ENCODE peak calls at places on chromosomes 1 and 21, in ten cellular contexts. One of them, this sample, is unnamed.
A peak's percentile ranks its signal among the peaks of the same experiment; 100 is the strongest.

GRCh38 chr1:86325264-86325663 is 70.9 kb downstream of the ODF2L start:
- DNase-seq in neural progenitor cell: no peak
- DNase-seq in stomach: no peak
- DNase-seq in WTC11: no peak
- DNase-seq in heart left ventricle: no peak
- DNase-seq in glutamatergic neuron: no peak
- DNase-seq in B cell: no peak
- DNase-seq in brain microvascular endothelial cell: no peak
- DNase-seq in A549: no peak
- DNase-seq in AG04450: no peak
- DNase-seq in this sample: no peak

GRCh38 chr1:199174336-199174735 is 535.5 kb downstream of the PTPRC start:
- DNase-seq in neural progenitor cell: no peak
- DNase-seq in stomach: no peak
- DNase-seq in WTC11: no peak
- DNase-seq in heart left ventricle: no peak
- DNase-seq in glutamatergic neuron: no peak
- DNase-seq in B cell: no peak
- DNase-seq in brain microvascular endothelial cell: no peak
- DNase-seq in A549: no peak
- DNase-seq in AG04450: no peak
- DNase-seq in this sample: no peak

GRCh38 chr1:150696151-150696550 is 803 bp downstream of the GOLPH3L start:
- DNase-seq in neural progenitor cell: no peak
- DNase-seq in stomach: no peak
- DNase-seq in WTC11: no peak
- DNase-seq in heart left ventricle: no peak
- DNase-seq in glutamatergic neuron: no peak
- DNase-seq in B cell: no peak
- DNase-seq in brain microvascular endothelial cell: no peak
- DNase-seq in A549: peak; percentile 5
- DNase-seq in AG04450: no peak
- DNase-seq in this sample: no peak

GRCh38 chr1:97377432-97378034 is 543.3 kb downstream of the DPYD start:
- DNase-seq in neural progenitor cell: no peak
- DNase-seq in stomach: no peak
- DNase-seq in WTC11: no peak
- DNase-seq in heart left ventricle: no peak
- DNase-seq in glutamatergic neuron: no peak
- DNase-seq in B cell: no peak
- DNase-seq in brain microvascular endothelial cell: no peak
- DNase-seq in A549: no peak
- DNase-seq in AG04450: no peak
- DNase-seq in this sample: no peak

GRCh38 chr1:180254854-180255253 is 24.8 kb downstream of the LHX4 start:
- DNase-seq in neural progenitor cell: peak; percentile 63
- DNase-seq in stomach: no peak
- DNase-seq in WTC11: no peak
- DNase-seq in heart left ventricle: no peak
- DNase-seq in glutamatergic neuron: no peak
- DNase-seq in B cell: no peak
- DNase-seq in brain microvascular endothelial cell: no peak
- DNase-seq in A549: no peak
- DNase-seq in AG04450: no peak
- DNase-seq in this sample: no peak

GRCh38 chr1:195071461-195071860 is 1536.8 kb downstream of the KCNT2 start:
- DNase-seq in neural progenitor cell: no peak
- DNase-seq in stomach: no peak
- DNase-seq in WTC11: no peak
- DNase-seq in heart left ventricle: no peak
- DNase-seq in glutamatergic neuron: no peak
- DNase-seq in B cell: no peak
- DNase-seq in brain microvascular endothelial cell: no peak
- DNase-seq in A549: no peak
- DNase-seq in AG04450: no peak
- DNase-seq in this sample: no peak

GRCh38 chr1:14791611-14792010 is 193.1 kb downstream of the KAZN start:
- DNase-seq in neural progenitor cell: no peak
- DNase-seq in stomach: no peak
- DNase-seq in WTC11: no peak
- DNase-seq in heart left ventricle: no peak
- DNase-seq in glutamatergic neuron: no peak
- DNase-seq in B cell: no peak
- DNase-seq in brain microvascular endothelial cell: no peak
- DNase-seq in A549: no peak
- DNase-seq in AG04450: no peak
- DNase-seq in this sample: no peak

GRCh38 chr1:177128665-177129281 is 35.7 kb downstream of the ASTN1 start:
- DNase-seq in neural progenitor cell: no peak
- DNase-seq in stomach: no peak
- DNase-seq in WTC11: no peak
- DNase-seq in heart left ventricle: no peak
- DNase-seq in glutamatergic neuron: no peak
- DNase-seq in B cell: no peak
- DNase-seq in brain microvascular endothelial cell: no peak
- DNase-seq in A549: no peak
- DNase-seq in AG04450: no peak
- DNase-seq in this sample: no peak

GRCh38 chr21:42060166-42060565 is 11.0 kb upstream of the UMODL1 start:
- DNase-seq in neural progenitor cell: no peak
- DNase-seq in stomach: no peak
- DNase-seq in WTC11: no peak
- DNase-seq in heart left ventricle: no peak
- DNase-seq in glutamatergic neuron: no peak
- DNase-seq in B cell: no peak
- DNase-seq in brain microvascular endothelial cell: no peak
- DNase-seq in A549: no peak
- DNase-seq in AG04450: no peak
- DNase-seq in this sample: no peak

GRCh38 chr21:42057861-42058437 is 13.2 kb upstream of the UMODL1 start:
- DNase-seq in neural progenitor cell: no peak
- DNase-seq in stomach: no peak
- DNase-seq in WTC11: no peak
- DNase-seq in heart left ventricle: no peak
- DNase-seq in glutamatergic neuron: no peak
- DNase-seq in B cell: no peak
- DNase-seq in brain microvascular endothelial cell: no peak
- DNase-seq in A549: no peak
- DNase-seq in AG04450: no peak
- DNase-seq in this sample: no peak

GRCh38 chr21:42059141-42059540 is 12.0 kb upstream of the UMODL1 start:
- DNase-seq in neural progenitor cell: no peak
- DNase-seq in stomach: no peak
- DNase-seq in WTC11: no peak
- DNase-seq in heart left ventricle: no peak
- DNase-seq in glutamatergic neuron: no peak
- DNase-seq in B cell: no peak
- DNase-seq in brain microvascular endothelial cell: no peak
- DNase-seq in A549: no peak
- DNase-seq in AG04450: no peak
- DNase-seq in this sample: no peak

GRCh38 chr21:42059721-42060120 is 11.4 kb upstream of the UMODL1 start:
- DNase-seq in neural progenitor cell: no peak
- DNase-seq in stomach: no peak
- DNase-seq in WTC11: no peak
- DNase-seq in heart left ventricle: no peak
- DNase-seq in glutamatergic neuron: no peak
- DNase-seq in B cell: no peak
- DNase-seq in brain microvascular endothelial cell: no peak
- DNase-seq in A549: no peak
- DNase-seq in AG04450: no peak
- DNase-seq in this sample: no peak

DNA sequence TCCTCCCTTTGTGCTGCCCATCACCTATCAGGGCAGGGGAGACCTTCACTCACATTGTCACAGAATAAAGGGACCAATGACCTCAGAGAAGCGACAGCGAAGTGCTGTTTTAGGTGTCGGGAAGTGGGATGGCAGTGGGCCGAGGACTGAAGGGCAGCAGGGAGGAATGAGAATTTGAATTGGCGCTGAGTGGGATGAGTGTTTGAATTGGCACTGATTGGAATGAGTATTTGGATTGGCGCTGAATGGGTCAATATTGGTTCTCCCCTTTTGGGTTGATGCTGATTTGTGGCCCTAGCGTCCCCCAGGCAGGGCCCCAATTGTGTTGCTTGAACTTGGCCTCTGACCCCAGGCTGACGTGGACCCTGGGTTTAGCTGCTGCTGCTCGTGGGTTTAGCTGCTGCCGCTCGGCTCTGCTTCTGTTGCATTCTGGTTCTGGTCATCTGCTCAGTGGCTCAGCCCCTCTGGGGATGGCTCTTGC is 12.4 kb upstream of the UMODL1 start:
- DNase-seq in neural progenitor cell: no peak
- DNase-seq in stomach: peak; percentile 49
- DNase-seq in WTC11: no peak
- DNase-seq in heart left ventricle: no peak
- DNase-seq in glutamatergic neuron: no peak
- DNase-seq in B cell: no peak
- DNase-seq in brain microvascular endothelial cell: no peak
- DNase-seq in A549: no peak
- DNase-seq in AG04450: no peak
- DNase-seq in this sample: no peak
- TF ChIP-seq CTCF in neural progenitor cell: no peak
- TF ChIP-seq CTCF in stomach: no peak
- TF ChIP-seq CTCF in WTC11: no peak
- TF ChIP-seq CTCF in heart left ventricle: no peak
- TF ChIP-seq CTCF in glutamatergic neuron: no peak
- TF ChIP-seq CTCF in B cell: no peak
- TF ChIP-seq CTCF in brain microvascular endothelial cell: no peak
- TF ChIP-seq CTCF in A549: no peak
- TF ChIP-seq CTCF in AG04450: no peak
- TF ChIP-seq CTCF in this sample: no peak

DNA sequence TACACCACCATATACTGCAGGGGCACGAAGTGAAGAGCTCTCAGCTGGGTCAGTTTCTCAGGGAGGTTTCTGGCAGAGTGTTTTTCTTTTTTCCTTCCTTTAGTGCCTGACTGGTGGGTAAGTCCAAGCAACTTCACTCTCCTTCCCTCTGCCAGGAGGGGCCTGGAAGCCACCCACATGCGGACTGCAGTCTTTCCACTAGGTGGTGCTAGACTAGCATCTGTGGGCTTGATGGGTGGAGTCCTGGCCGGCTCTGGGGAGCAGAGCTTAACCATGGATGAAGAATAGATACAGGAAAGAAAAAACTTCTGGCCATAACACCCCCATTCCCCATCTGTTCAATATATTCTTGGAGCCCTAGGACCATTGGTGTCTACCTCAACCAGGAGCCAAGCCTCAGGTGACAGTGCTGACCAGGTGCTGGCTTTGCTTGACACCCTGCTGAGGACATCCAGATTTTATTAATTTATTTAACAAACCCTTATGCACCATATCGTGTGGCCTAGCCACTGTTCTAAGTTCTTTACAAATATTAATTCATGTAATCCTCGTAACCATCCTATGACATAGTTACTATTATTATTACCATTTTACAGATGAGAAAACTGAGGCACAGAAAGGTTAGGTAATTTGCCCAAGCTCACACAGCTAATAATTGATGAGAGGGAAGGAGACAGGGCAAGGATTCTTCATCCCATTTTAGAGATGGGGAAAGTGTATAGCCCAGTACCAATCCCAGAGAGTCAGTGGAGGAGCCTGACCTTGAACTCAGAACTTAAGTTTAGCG is 126.7 kb upstream of the CSF3R start:
- DNase-seq in neural progenitor cell: peak; percentile 92
- DNase-seq in stomach: peak; percentile 55
- DNase-seq in WTC11: peak; percentile 86
- DNase-seq in heart left ventricle: no peak
- DNase-seq in glutamatergic neuron: peak; percentile 83
- DNase-seq in B cell: peak; percentile 32
- DNase-seq in brain microvascular endothelial cell: peak; percentile 34
- DNase-seq in A549: peak; percentile 63
- DNase-seq in AG04450: no peak
- DNase-seq in this sample: peak; percentile 5
- TF ChIP-seq CTCF in neural progenitor cell: peak; percentile 98
- TF ChIP-seq CTCF in stomach: peak; percentile 35
- TF ChIP-seq CTCF in WTC11: peak; percentile 80
- TF ChIP-seq CTCF in heart left ventricle: peak; percentile 34
- TF ChIP-seq CTCF in glutamatergic neuron: peak; percentile 86
- TF ChIP-seq CTCF in B cell: peak; percentile 63
- TF ChIP-seq CTCF in brain microvascular endothelial cell: peak; percentile 80
- TF ChIP-seq CTCF in A549: peak; percentile 47
- TF ChIP-seq CTCF in AG04450: peak; percentile 51
- TF ChIP-seq CTCF in this sample: peak; percentile 74

DNA sequence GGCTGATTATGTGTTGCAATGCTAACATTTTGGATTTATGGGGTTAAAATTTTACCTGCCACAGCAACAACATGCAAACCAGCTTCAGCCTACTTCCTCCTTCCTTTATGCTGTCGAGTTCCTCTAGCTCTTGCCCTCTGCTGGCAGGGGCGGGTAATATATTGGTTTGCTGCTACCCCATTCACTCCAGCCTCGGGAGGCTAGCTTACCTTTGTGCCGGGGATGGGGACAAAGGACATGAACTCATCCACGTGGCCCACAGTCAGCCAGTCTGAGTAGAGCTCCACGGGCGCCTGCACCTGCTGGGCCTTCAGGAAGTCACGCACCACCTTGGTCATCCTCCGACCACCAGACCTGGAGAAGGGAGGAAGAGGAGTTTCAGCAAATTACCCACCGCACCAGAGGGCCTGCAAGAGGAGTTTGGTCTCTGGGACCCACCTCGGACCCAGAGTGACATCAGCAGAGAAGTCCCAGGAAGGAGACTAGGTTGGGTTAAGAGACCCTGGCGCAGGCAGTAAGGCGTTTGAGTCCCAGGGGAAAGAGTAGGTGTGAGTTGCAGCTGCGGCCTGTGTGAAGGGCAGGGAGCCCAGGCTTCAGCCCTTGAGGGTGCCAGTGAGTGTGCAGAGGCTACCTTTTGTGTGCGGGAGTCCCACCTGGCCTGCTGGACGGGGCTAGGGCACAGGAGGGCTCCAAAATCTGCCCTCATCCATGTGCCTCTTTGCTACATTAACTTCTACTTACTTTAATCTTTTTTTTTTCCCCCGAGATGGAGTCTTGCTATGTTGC is 21.8 kb upstream of the SDHB start:
- DNase-seq in neural progenitor cell: peak; percentile 79
- DNase-seq in stomach: no peak
- DNase-seq in WTC11: peak; percentile 68
- DNase-seq in heart left ventricle: no peak
- DNase-seq in glutamatergic neuron: peak; percentile 65
- DNase-seq in B cell: no peak
- DNase-seq in brain microvascular endothelial cell: no peak
- DNase-seq in A549: peak; percentile 49
- DNase-seq in AG04450: no peak
- DNase-seq in this sample: no peak
- TF ChIP-seq CTCF in neural progenitor cell: peak; percentile 72
- TF ChIP-seq CTCF in stomach: no peak
- TF ChIP-seq CTCF in WTC11: peak; percentile 43
- TF ChIP-seq CTCF in heart left ventricle: no peak
- TF ChIP-seq CTCF in glutamatergic neuron: peak; percentile 74
- TF ChIP-seq CTCF in B cell: peak; percentile 20
- TF ChIP-seq CTCF in brain microvascular endothelial cell: peak; percentile 70
- TF ChIP-seq CTCF in A549: peak; percentile 25
- TF ChIP-seq CTCF in AG04450: peak; percentile 57
- TF ChIP-seq CTCF in this sample: peak; percentile 51

DNA sequence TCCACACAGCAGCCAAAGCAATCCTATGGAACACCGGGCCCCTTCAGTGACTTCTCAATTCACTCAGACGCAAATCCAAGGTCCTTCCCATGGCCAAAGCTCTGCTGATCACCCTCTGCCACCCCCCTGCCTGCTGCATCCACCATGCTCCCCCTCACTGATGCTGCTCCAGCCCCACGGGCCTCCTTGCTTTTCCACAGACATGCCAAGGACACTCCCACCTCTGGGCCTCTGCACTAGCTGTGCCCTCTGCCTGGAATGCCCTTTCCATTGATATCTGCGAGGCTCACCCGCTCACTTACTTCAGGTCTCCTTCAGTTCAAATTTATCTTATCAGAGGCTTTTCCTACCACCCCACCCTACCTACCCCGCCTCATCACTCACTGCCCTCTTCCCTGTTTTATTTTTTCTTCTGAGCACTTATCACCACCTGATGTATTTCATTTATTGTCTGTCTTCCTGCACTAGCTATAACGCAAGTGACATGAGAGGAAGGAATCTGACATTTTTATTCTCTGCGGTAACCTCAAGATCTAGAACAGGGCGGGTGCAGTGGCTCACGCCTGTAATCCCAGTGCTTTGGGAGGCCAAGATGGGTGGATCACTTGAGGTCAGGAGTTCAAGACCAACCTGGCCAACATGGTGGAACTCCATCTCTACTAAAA is 7.0 kb downstream of the HSPG2 start:
- DNase-seq in neural progenitor cell: no peak
- DNase-seq in stomach: no peak
- DNase-seq in WTC11: no peak
- DNase-seq in heart left ventricle: no peak
- DNase-seq in glutamatergic neuron: no peak
- DNase-seq in B cell: no peak
- DNase-seq in brain microvascular endothelial cell: no peak
- DNase-seq in A549: no peak
- DNase-seq in AG04450: no peak
- DNase-seq in this sample: no peak
- TF ChIP-seq CTCF in neural progenitor cell: no peak
- TF ChIP-seq CTCF in stomach: no peak
- TF ChIP-seq CTCF in WTC11: no peak
- TF ChIP-seq CTCF in heart left ventricle: no peak
- TF ChIP-seq CTCF in glutamatergic neuron: no peak
- TF ChIP-seq CTCF in B cell: no peak
- TF ChIP-seq CTCF in brain microvascular endothelial cell: no peak
- TF ChIP-seq CTCF in A549: no peak
- TF ChIP-seq CTCF in AG04450: no peak
- TF ChIP-seq CTCF in this sample: no peak

This sample was measured in retinal pigment epithelial cell.